ENCODE peak calls at places on chromosome 7, in nine cellular contexts. P is CD8-positive, alpha-beta T cell; V is AG20443; B is HS-27A; D is RWPE1; J is hepatic stellate cell; I is mesothelial cell of epicardium; U is naive B cell; K is effector memory CD8-positive, alpha-beta T cell. A is an unnamed sample.

GRCh38 chr7:84194484-84195260 is at the start of gene SEMA3A:
- DNase-seq in P (no peak), V (peak; percentile 63), B (no peak), D (peak; percentile 49), J (peak; percentile 21), I (peak; percentile 44), U (no peak), K (no peak), A (peak; percentile 52)

GRCh38 chr7:152747224-152747623 is 12.3 kb upstream of the ACTR3B start:
- DNase-seq in P (no peak), V (no peak), B (no peak), D (no peak), J (no peak), I (no peak), U (no peak), K (no peak), A (no peak)

GRCh38 chr7:42910306-42910705 is 1.6 kb downstream of the C7orf25 start:
- DNase-seq in P (no peak), V (no peak), B (no peak), D (no peak), J (no peak), I (no peak), U (no peak), K (no peak), A (no peak)

GRCh38 chr7:122219253-122219865 is 75.3 kb upstream of the AASS start:
- DNase-seq in P (no peak), V (peak; percentile 26), B (no peak), D (peak; percentile 22), J (no peak), I (no peak), U (no peak), K (no peak), A (peak; percentile 6)

GRCh38 chr7:100090527-100091410 is 2.0 kb downstream of the COPS6 start:
- DNase-seq in P (no peak), V (no peak), B (no peak), D (no peak), J (no peak), I (no peak), U (no peak), K (no peak), A (no peak)

GRCh38 chr7:151083071-151083823 is at the start of gene TMUB1:
- DNase-seq in P (peak; percentile 84), V (peak; percentile 68), B (no peak), D (peak; percentile 32), J (peak; percentile 75), I (peak; percentile 80), U (peak; percentile 86), K (peak; percentile 82), A (peak; percentile 74)

GRCh38 chr7:92835140-92835850 is 1.1 kb downstream of the CDK6 start:
- DNase-seq in P (peak; percentile 47), V (peak; percentile 64), B (no peak), D (peak; percentile 40), J (peak; percentile 69), I (peak; percentile 78), U (peak; percentile 65), K (peak; percentile 37), A (peak; percentile 42)

GRCh38 chr7:31633894-31634494 is 53.0 kb upstream of the PPP1R17 start:
- DNase-seq in P (no peak), V (peak; percentile 67), B (no peak), D (peak; percentile 64), J (peak; percentile 27), I (peak; percentile 55), U (no peak), K (no peak), A (peak; percentile 63)

GRCh38 chr7:82444220-82445049 is 858 bp upstream of the CACNA2D1 start:
- DNase-seq in P (no peak), V (no peak), B (peak; percentile 11), D (peak; percentile 9), J (no peak), I (no peak), U (no peak), K (no peak), A (peak; percentile 13)

GRCh38 chr7:2008101-2008935 is 224.4 kb downstream of the MAD1L1 start:
- DNase-seq in P (no peak), V (no peak), B (no peak), D (no peak), J (no peak), I (no peak), U (no peak), K (no peak), A (no peak)

GRCh38 chr7:77242535-77242934 is 42.9 kb upstream of the FGL2 start:
- DNase-seq in P (no peak), V (no peak), B (no peak), D (no peak), J (no peak), I (no peak), U (no peak), K (no peak), A (no peak)

GRCh38 chr7:157615101-157615817 is 278.5 kb downstream of the DNAJB6 start:
- DNase-seq in P (no peak), V (no peak), B (no peak), D (no peak), J (no peak), I (no peak), U (no peak), K (no peak), A (no peak)

GRCh38 chr7:51139796-51140195 is 176.8 kb downstream of the COBL start:
- DNase-seq in P (no peak), V (no peak), B (no peak), D (peak; percentile 63), J (no peak), I (no peak), U (no peak), K (no peak), A (no peak)

GRCh38 chr7:137755846-137756685 is 90.7 kb downstream of the DGKI start:
- DNase-seq in P (no peak), V (no peak), B (no peak), D (no peak), J (no peak), I (no peak), U (no peak), K (no peak), A (no peak)

GRCh38 chr7:27277628-27278027 is 35.0 kb downstream of the EVX1 start:
- DNase-seq in P (no peak), V (peak; percentile 34), B (no peak), D (peak; percentile 79), J (peak; percentile 13), I (no peak), U (no peak), K (no peak), A (no peak)

GRCh38 chr7:94971051-94971867 is 63.9 kb downstream of the PPP1R9A start:
- DNase-seq in P (no peak), V (peak; percentile 27), B (no peak), D (no peak), J (no peak), I (no peak), U (no peak), K (no peak), A (no peak)

GRCh38 chr7:21980921-21981320 is 35.2 kb upstream of the CDCA7L start:
- DNase-seq in P (no peak), V (no peak), B (no peak), D (no peak), J (no peak), I (no peak), U (no peak), K (no peak), A (no peak)

GRCh38 chr7:64619705-64620104 is 46.2 kb upstream of the ZNF107 start:
- DNase-seq in P (no peak), V (no peak), B (no peak), D (no peak), J (no peak), I (no peak), U (no peak), K (no peak), A (no peak)

GRCh38 chr7:80584778-80585177 is 53.7 kb upstream of the CD36 start:
- DNase-seq in P (no peak), V (no peak), B (peak; percentile 5), D (peak; percentile 25), J (no peak), I (no peak), U (no peak), K (no peak), A (no peak)

GRCh38 chr7:42740410-42740809 is 171.5 kb downstream of the C7orf25 start:
- DNase-seq in P (no peak), V (no peak), B (no peak), D (no peak), J (no peak), I (no peak), U (no peak), K (no peak), A (no peak)

GRCh38 chr7:96361116-96361857 is 39.4 kb upstream of the SLC25A13 start:
- DNase-seq in P (no peak), V (no peak), B (no peak), D (no peak), J (no peak), I (no peak), U (no peak), K (no peak), A (no peak)

GRCh38 chr7:77537595-77538185 is 595 bp downstream of the PTPN12 start:
- DNase-seq in P (no peak), V (peak; percentile 25), B (no peak), D (peak; percentile 54), J (peak; percentile 37), I (peak; percentile 68), U (peak; percentile 44), K (peak; percentile 35), A (peak; percentile 43)

GRCh38 chr7:22429386-22429785 is 70.6 kb downstream of the STEAP1B start:
- DNase-seq in P (no peak), V (no peak), B (no peak), D (peak; percentile 76), J (no peak), I (no peak), U (no peak), K (no peak), A (no peak)

GRCh38 chr7:88395720-88396119 is 89.0 kb upstream of the STEAP4 start:
- DNase-seq in P (no peak), V (no peak), B (no peak), D (no peak), J (no peak), I (no peak), U (no peak), K (no peak), A (no peak)

GRCh38 chr7:27134392-27134791 is 3.8 kb upstream of the HOXA4 start:
- DNase-seq in P (no peak), V (peak; percentile 85), B (no peak), D (peak; percentile 42), J (no peak), I (no peak), U (no peak), K (no peak), A (no peak)

GRCh38 chr7:26555971-26556830 is 264.5 kb downstream of the SNX10 start:
- DNase-seq in P (no peak), V (no peak), B (no peak), D (no peak), J (no peak), I (no peak), U (no peak), K (no peak), A (no peak)

GRCh38 chr7:67625257-67625713 is 628.7 kb downstream of the TYW1 start:
- DNase-seq in P (no peak), V (peak; percentile 83), B (no peak), D (peak; percentile 37), J (peak; percentile 35), I (peak; percentile 89), U (peak; percentile 5), K (peak; percentile 1), A (peak; percentile 80)

GRCh38 chr7:111558948-111559347 is 3.3 kb downstream of the IMMP2L start:
- DNase-seq in P (no peak), V (no peak), B (no peak), D (no peak), J (no peak), I (no peak), U (no peak), K (no peak), A (no peak)

GRCh38 chr7:116548506-116548905 is 23.7 kb downstream of the CAV1 start:
- DNase-seq in P (no peak), V (no peak), B (no peak), D (no peak), J (no peak), I (no peak), U (no peak), K (no peak), A (no peak)

GRCh38 chr7:5396999-5397656 is 26.5 kb downstream of the TNRC18 start:
- DNase-seq in P (peak; percentile 88), V (peak; percentile 99), B (peak; percentile 51), D (peak; percentile 99), J (no peak), I (no peak), U (peak; percentile 92), K (peak; percentile 92), A (no peak)

GRCh38 chr7:157616931-157617330 is 280.1 kb downstream of the DNAJB6 start:
- DNase-seq in P (no peak), V (no peak), B (no peak), D (no peak), J (no peak), I (no peak), U (no peak), K (no peak), A (no peak)